ENCODE peak calls at places on chromosomes 7 and 10, in seven cellular contexts. I, S, K, B, V, J and Q are unnamed samples.

GRCh38 chr10:50592961-50593418 is 30.8 kb downstream of the SGMS1 start:
- DNase-seq in I (no peak), S (no peak), J (no peak), V (peak), K (no peak), B (no peak), Q (no peak)

GRCh38 chr10:114060456-114060855 is 16.8 kb downstream of the ADRB1 start:
- DNase-seq in I (peak), B (no peak), J (no peak), S (no peak), V (no peak), K (no peak), Q (no peak)

GRCh38 chr7:140625908-140626868 is 14.4 kb downstream of the DENND2A start:
- DNase-seq in J (no peak), K (peak), S (peak), I (peak), V (peak), B (no peak), Q (no peak)

GRCh38 chr7:158247758-158248487 is 339.7 kb downstream of the PTPRN2 start:
- DNase-seq in B (no peak), V (no peak), I (no peak), K (no peak), S (no peak), J (peak), Q (no peak)

GRCh38 chr10:35058134-35058533 is 32.0 kb downstream of the CUL2 start:
- DNase-seq in K (peak), V (peak), I (peak), S (no peak), J (no peak), B (no peak), Q (no peak)

GRCh38 chr7:107435749-107436148 is 34.1 kb upstream of the GPR22 start:
- DNase-seq in V (no peak), B (no peak), S (no peak), I (no peak), J (no peak), K (no peak), Q (no peak)

GRCh38 chr10:5943536-5943935 is 33.8 kb downstream of the IL15RA start:
- DNase-seq in I (peak), J (no peak), V (peak), B (no peak), S (no peak), K (no peak), Q (no peak)

GRCh38 chr7:74506329-74506724 is 52.6 kb downstream of the GTF2IRD1 start:
- DNase-seq in V (no peak), S (no peak), J (no peak), B (no peak), I (no peak), K (no peak), Q (no peak)

GRCh38 chr10:7043051-7043653 is 367.7 kb downstream of the SFMBT2 start:
- DNase-seq in K (no peak), I (no peak), V (no peak), S (no peak), J (no peak), B (no peak), Q (no peak)

GRCh38 chr10:113693348-113693747 is 13.6 kb downstream of the CASP7 start:
- DNase-seq in J (no peak), I (no peak), V (no peak), B (no peak), S (no peak), K (no peak), Q (no peak)

GRCh38 chr7:135822396-135822795 is 73.8 kb upstream of the FAM180A start:
- DNase-seq in J (no peak), K (no peak), S (no peak), V (no peak), I (no peak), B (no peak), Q (no peak)

GRCh38 chr7:148334441-148334956 is 256.1 kb upstream of the C7orf33 start:
- DNase-seq in I (no peak), K (no peak), J (no peak), B (no peak), S (no peak), V (no peak), Q (no peak)

GRCh38 chr10:77987671-77988070 is 41.6 kb downstream of the POLR3A start:
- DNase-seq in K (no peak), B (no peak), I (no peak), V (no peak), S (no peak), J (no peak), Q (no peak)

GRCh38 chr7:101321491-101322401 is at the start of gene IFT22:
- DNase-seq in K (peak), S (peak), J (peak), I (peak), B (peak), V (peak), Q (peak)

GRCh38 chr10:79358811-79359210 is 11.5 kb downstream of the PPIF start:
- DNase-seq in S (peak), I (no peak), K (no peak), B (no peak), V (no peak), J (peak), Q (no peak)

GRCh38 chr10:132185601-132186487 is 904 bp upstream of the DPYSL4 start:
- DNase-seq in K (no peak), J (no peak), B (peak), V (peak), I (peak), S (peak), Q (no peak)

GRCh38 chr7:91307467-91307866 is 43.2 kb downstream of the FZD1 start:
- DNase-seq in S (no peak), I (no peak), K (no peak), V (no peak), J (no peak), B (no peak), Q (no peak)

GRCh38 chr10:124642076-124642710 is 102.0 kb downstream of the FAM53B start:
- DNase-seq in B (no peak), J (peak), S (no peak), V (no peak), I (no peak), K (no peak), Q (no peak)

GRCh38 chr7:142884285-142884637 is 1.3 kb downstream of the TRPV6 start:
- DNase-seq in I (no peak), J (peak), B (no peak), K (no peak), V (no peak), S (no peak), Q (no peak)
- H3K27ac ChIP-seq in I (no peak), J (no peak), B (no peak), K (no peak), V (no peak), S (no peak), Q (no peak)

GRCh38 chr7:80150621-80151273 is 16.1 kb downstream of the GNAI1 start:
- DNase-seq in V (peak), S (no peak), K (no peak), B (no peak), I (peak), J (no peak), Q (no peak)
- H3K27ac ChIP-seq in V (peak), S (no peak), K (no peak), B (no peak), I (no peak), J (no peak), Q (no peak)

DNA sequence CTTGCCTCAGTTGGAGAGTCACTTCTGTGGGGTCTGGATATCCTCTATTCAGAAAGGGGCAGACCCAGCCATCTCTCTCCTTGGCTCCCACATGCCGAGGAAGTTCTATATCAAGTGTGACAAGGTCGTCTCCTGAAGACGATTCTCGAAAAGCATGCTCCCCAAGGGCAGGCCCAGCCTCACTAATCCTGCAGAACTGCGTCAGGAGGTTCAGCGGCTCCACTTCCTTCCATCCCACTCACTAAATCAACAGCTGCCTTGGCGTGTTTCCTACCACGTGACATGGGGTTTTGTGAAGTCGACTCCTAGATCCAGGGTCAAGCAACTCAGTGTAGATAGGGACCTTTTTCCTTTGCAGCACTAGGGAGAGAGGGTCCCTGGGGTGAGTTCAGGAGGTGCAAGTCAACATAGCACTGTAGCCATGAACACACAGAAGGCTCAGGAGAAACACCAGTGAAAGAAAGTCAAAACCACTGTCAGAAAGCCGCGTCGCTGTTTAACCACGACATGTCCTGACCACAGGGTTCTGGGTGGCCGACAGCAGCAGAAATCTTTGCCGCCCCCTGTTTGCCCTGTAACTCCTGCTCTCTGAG is 156.4 kb downstream of the PRPF18 start:
- DNase-seq in B (no peak), K (no peak), I (peak), J (no peak), V (no peak), S (no peak), Q (no peak)
- H3K27ac ChIP-seq in B (no peak), K (no peak), I (no peak), J (no peak), V (no peak), S (no peak), Q (no peak)

DNA sequence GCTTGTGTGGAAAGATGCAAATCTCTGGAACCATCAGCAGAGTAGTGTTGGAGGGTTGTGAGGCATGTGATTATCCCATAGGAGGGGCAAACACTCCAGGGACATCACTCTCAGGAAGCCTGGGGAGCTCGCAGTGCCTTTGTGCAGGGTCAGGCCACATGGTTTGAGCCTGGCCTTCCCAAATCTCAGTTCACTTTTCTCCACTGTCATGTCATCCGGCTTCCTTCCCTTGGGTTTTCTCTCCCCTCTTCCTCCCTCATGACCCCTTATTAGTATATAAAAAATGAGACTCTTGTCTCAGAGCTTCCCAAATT is 20.4 kb downstream of the TSPAN14 start:
- DNase-seq in I (no peak), K (no peak), J (no peak), B (no peak), V (no peak), S (no peak), Q (no peak)
- H3K27ac ChIP-seq in I (peak), K (peak), J (peak), B (peak), V (no peak), S (no peak), Q (no peak)

DNA sequence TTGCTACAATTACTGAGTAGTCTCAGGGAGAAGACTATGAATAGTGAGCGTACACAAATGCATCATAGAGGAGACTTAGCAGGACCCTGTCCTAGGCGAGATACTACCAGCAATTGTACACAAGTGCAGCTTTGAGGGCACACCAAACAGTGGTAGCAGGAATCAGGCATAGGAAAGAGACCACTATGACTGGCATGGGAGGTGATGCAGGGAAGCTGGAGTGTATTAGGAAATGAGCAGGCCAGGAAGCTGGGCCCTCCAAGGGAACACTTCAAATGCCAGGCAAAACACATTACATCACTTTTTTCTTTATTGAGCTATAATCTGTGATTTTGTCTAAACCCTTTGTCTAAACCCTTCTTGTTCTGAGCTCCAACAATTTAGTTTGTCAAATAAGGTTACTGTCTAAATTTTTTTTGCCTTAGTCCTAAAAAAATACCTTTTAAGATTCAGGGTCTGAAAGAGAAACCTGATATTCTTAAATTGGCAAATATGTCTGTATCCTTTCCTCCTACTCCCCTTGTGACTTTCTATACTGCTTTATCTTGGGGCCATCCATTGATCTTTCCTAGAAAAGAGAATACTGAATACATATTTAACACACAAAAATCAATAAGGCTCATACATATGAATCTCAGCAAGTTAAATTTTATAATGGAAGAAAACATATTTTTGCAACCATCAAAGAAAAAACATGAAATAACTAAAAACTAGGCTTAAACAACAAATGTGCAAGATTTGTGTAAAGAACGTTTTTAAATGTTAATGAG is 193.8 kb upstream of the PHYHIPL start:
- DNase-seq in I (no peak), J (no peak), B (no peak), V (no peak), K (no peak), S (no peak), Q (no peak)
- H3K27ac ChIP-seq in I (no peak), J (no peak), B (no peak), V (no peak), K (no peak), S (no peak), Q (peak)

DNA sequence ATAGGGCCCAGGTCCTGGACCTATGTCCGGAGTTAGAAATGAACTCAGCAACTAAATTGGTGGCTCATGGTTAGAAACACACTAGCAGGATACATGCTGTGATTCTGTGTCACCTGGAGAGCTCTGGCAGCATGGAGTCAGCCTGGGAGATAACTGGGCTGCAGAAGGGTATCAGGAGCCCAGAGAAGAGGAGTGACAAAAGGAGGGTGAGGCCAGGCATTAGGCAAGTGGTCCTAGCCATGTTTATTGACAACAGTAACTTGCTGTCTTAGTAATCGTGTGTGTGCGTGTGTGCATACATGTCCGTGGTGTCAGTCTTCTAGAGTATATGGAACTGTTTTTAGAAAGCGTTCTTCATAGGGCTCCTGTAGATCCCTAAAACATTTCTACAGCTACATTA is 157.5 kb upstream of the PHYHIPL start:
- DNase-seq in S (no peak), J (no peak), B (no peak), V (peak), K (no peak), I (no peak), Q (no peak)
- H3K27ac ChIP-seq in S (no peak), J (no peak), B (no peak), V (no peak), K (no peak), I (no peak), Q (peak)

GRCh38 chr7:90210475-90210874 is 1.1 kb upstream of the STEAP2 start:
- DNase-seq in K (no peak), J (no peak), S (no peak), B (no peak), I (no peak), V (peak), Q (no peak)
- H3K27ac ChIP-seq in K (no peak), J (peak), S (no peak), B (no peak), I (no peak), V (peak), Q (no peak)

GRCh38 chr7:50657341-50657873 is 92.2 kb upstream of the DDC start:
- DNase-seq in K (no peak), B (no peak), I (peak), V (peak), J (no peak), S (peak), Q (no peak)

GRCh38 chr7:50659329-50659965 is 94.2 kb upstream of the DDC start:
- DNase-seq in K (no peak), V (no peak), S (no peak), I (no peak), J (no peak), B (no peak), Q (no peak)

GRCh38 chr7:50656141-50656895 is 91.1 kb upstream of the DDC start:
- DNase-seq in K (no peak), I (no peak), J (no peak), V (no peak), S (no peak), B (no peak), Q (no peak)

GRCh38 chr7:50658696-50659095 is 93.5 kb upstream of the DDC start:
- DNase-seq in B (no peak), J (no peak), V (no peak), S (no peak), I (no peak), K (no peak), Q (no peak)

GRCh38 chr7:50657912-50658311 is 92.7 kb upstream of the DDC start:
- DNase-seq in K (no peak), I (no peak), S (no peak), V (no peak), J (no peak), B (no peak), Q (no peak)
- H3K27ac ChIP-seq in K (no peak), I (no peak), S (peak), V (peak), J (peak), B (no peak), Q (no peak)